ENCODE peak calls at places on chromosomes 13 and 19, in four cellular contexts. P is vagina; N is stimulated activated CD4-positive, alpha-beta T cell treated with anti-CD3 and anti-CD28 coated beads, Interleukin-15, amount 100 ng/mL, for 1 hour; H is activated T-helper 2 cell treated with anti-CD3 and anti-CD28 coated beads, Interferon-gamma antibody, Interleukin-2, Interleukin-4, amounts not matched to agents 10 μg/mL and 5 μg/mL and 100 μg/mL, durations not matched to agents 14 hours and 24 hours and 36 hours. I is an unnamed sample.

GRCh38 chr13:23695711-23696512 is 125.7 kb downstream of the TNFRSF19 start:
- DNase-seq in P (no peak), N (peak), H (peak), I (no peak)

GRCh38 chr19:29667941-29668340 is 2.7 kb downstream of the PLEKHF1 start:
- DNase-seq in P (no peak), N (no peak), H (peak), I (peak)

GRCh38 chr19:50357178-50358100 is 8.0 kb downstream of the NAPSA start:
- DNase-seq in P (no peak), N (peak), H (peak), I (peak)

GRCh38 chr13:112748947-112749346 is 59.1 kb downstream of the ATP11A start:
- DNase-seq in P (no peak), N (no peak), H (no peak), I (no peak)

GRCh38 chr13:75365724-75366173 is 116.2 kb downstream of the TBC1D4 start:
- DNase-seq in P (no peak), N (no peak), H (peak), I (no peak)

GRCh38 chr19:30318261-30318660 is 53.9 kb upstream of the ZNF536 start:
- DNase-seq in P (no peak), N (no peak), H (no peak), I (no peak)

GRCh38 chr13:36258831-36259230 is 38.8 kb downstream of the CCDC169 start:
- DNase-seq in P (no peak), N (no peak), H (no peak), I (no peak)

GRCh38 chr13:112957295-112957677 is 11.7 kb upstream of the MCF2L start:
- DNase-seq in P (no peak), N (no peak), H (no peak), I (no peak)

GRCh38 chr13:109875746-109876145 is 89.4 kb upstream of the IRS2 start:
- DNase-seq in P (no peak), N (no peak), H (no peak), I (no peak)

GRCh38 chr13:112213467-112214245 is 146.7 kb downstream of the SOX1 start:
- DNase-seq in P (no peak), N (no peak), H (no peak), I (peak)

GRCh38 chr13:65378943-65379519 is 1851.1 kb downstream of the PCDH9 start:
- DNase-seq in P (no peak), N (no peak), H (no peak), I (no peak)

GRCh38 chr19:35228177-35228930 is at the start of gene FAM187B:
- DNase-seq in P (peak), N (no peak), H (no peak), I (no peak)

GRCh38 chr19:41377977-41378707 is 1.8 kb downstream of the TMEM91 start:
- DNase-seq in P (no peak), N (no peak), H (no peak), I (no peak)

GRCh38 chr19:32388393-32388724 is 17.2 kb upstream of the DPY19L3 start:
- DNase-seq in P (no peak), N (no peak), H (no peak), I (no peak)

GRCh38 chr19:40530091-40530901 is 46.4 kb upstream of the SHKBP1 start:
- DNase-seq in P (no peak), N (no peak), H (no peak), I (no peak)

GRCh38 chr19:10228925-10229324 is 2.2 kb downstream of the S1PR2 start:
- DNase-seq in P (no peak), N (no peak), H (no peak), I (no peak)

GRCh38 chr19:4064551-4065260 is 2.0 kb downstream of the ZBTB7A start:
- DNase-seq in P (no peak), N (no peak), H (peak), I (peak)

GRCh38 chr19:10654610-10655456 is 687 bp downstream of the ILF3 start:
- DNase-seq in P (no peak), N (peak), H (no peak), I (peak)

GRCh38 chr19:6712692-6713670 is 7.5 kb downstream of the C3 start:
- DNase-seq in P (no peak), N (no peak), H (no peak), I (no peak)

GRCh38 chr19:3025516-3025890 is 3.6 kb downstream of the TLE2 start:
- DNase-seq in P (no peak), N (no peak), H (no peak), I (no peak)

GRCh38 chr19:34313188-34313587 is 51.8 kb upstream of the GPI start:
- DNase-seq in P (no peak), N (no peak), H (no peak), I (no peak)

GRCh38 chr13:105144020-105144419 is 1391.4 kb downstream of the EFNB2 start:
- DNase-seq in P (no peak), N (no peak), H (no peak), I (no peak)

GRCh38 chr13:66322193-66322592 is 907.9 kb downstream of the PCDH9 start:
- DNase-seq in P (no peak), N (no peak), H (no peak), I (no peak)

GRCh38 chr13:112510002-112510780 is 77.8 kb downstream of the TUBGCP3 start:
- DNase-seq in P (no peak), N (no peak), H (no peak), I (no peak)

GRCh38 chr13:48545608-48546007 is 12.7 kb upstream of the RCBTB2 start:
- DNase-seq in P (no peak), N (no peak), H (no peak), I (no peak)

GRCh38 chr13:105474983-105475382 is 1060.5 kb downstream of the EFNB2 start:
- DNase-seq in P (no peak), N (no peak), H (no peak), I (no peak)

GRCh38 chr13:105346141-105346766 is 1189.2 kb downstream of the EFNB2 start:
- DNase-seq in P (no peak), N (no peak), H (no peak), I (no peak)

GRCh38 chr19:2332341-2333026 is 4.0 kb downstream of the SPPL2B start:
- DNase-seq in P (no peak), N (no peak), H (peak), I (no peak)

GRCh38 chr13:99970761-99971575 is 599 bp downstream of the ZIC5 start:
- DNase-seq in P (no peak), N (no peak), H (no peak), I (no peak)

GRCh38 chr19:3986260-3987041 is 1.2 kb upstream of the EEF2 start:
- DNase-seq in P (no peak), N (no peak), H (peak), I (peak)

GRCh38 chr13:42176286-42176685 is 95.7 kb upstream of the AKAP11 start:
- DNase-seq in P (no peak), N (no peak), H (no peak), I (no peak)

I was measured in stomach.